ENCODE peak calls at places on chromosomes 2 and 18, in six cellular contexts. One of them, this sample, is unnamed.

GRCh38 chr2:145029885-145030284 is 510.0 kb upstream of the ZEB2 start:
- DNase-seq in heart left ventricle: no peak
- DNase-seq in IMR-90: no peak
- DNase-seq in tibial nerve: no peak
- DNase-seq in ovary: no peak
- DNase-seq in uterus: no peak
- DNase-seq in this sample: no peak

GRCh38 chr2:105746177-105747080 is 1.7 kb downstream of the NCK2 start:
- DNase-seq in heart left ventricle: peak; percentile 46
- DNase-seq in IMR-90: no peak
- DNase-seq in tibial nerve: peak; percentile 38
- DNase-seq in ovary: peak; percentile 40
- DNase-seq in uterus: peak; percentile 27
- DNase-seq in this sample: no peak

GRCh38 chr18:50159654-50160046 is 35.3 kb downstream of the MYO5B start:
- DNase-seq in heart left ventricle: no peak
- DNase-seq in IMR-90: no peak
- DNase-seq in tibial nerve: no peak
- DNase-seq in ovary: no peak
- DNase-seq in uterus: no peak
- DNase-seq in this sample: no peak

GRCh38 chr2:238774980-238775509 is 72.8 kb upstream of the TWIST2 start:
- DNase-seq in heart left ventricle: no peak
- DNase-seq in IMR-90: no peak
- DNase-seq in tibial nerve: no peak
- DNase-seq in ovary: no peak
- DNase-seq in uterus: no peak
- DNase-seq in this sample: no peak

GRCh38 chr2:177708106-177708505 is 315.5 kb downstream of the AGPS start:
- DNase-seq in heart left ventricle: no peak
- DNase-seq in IMR-90: no peak
- DNase-seq in tibial nerve: no peak
- DNase-seq in ovary: no peak
- DNase-seq in uterus: no peak
- DNase-seq in this sample: no peak

GRCh38 chr18:11808001-11808855 is 43.0 kb upstream of the CHMP1B start:
- DNase-seq in heart left ventricle: no peak
- DNase-seq in IMR-90: peak; percentile 64
- DNase-seq in tibial nerve: no peak
- DNase-seq in ovary: no peak
- DNase-seq in uterus: no peak
- DNase-seq in this sample: no peak

GRCh38 chr2:113305146-113305545 is 26.4 kb upstream of the PAX8 start:
- DNase-seq in heart left ventricle: no peak
- DNase-seq in IMR-90: no peak
- DNase-seq in tibial nerve: no peak
- DNase-seq in ovary: no peak
- DNase-seq in uterus: no peak
- DNase-seq in this sample: no peak

GRCh38 chr2:176002684-176003225 is 688 bp upstream of the LNPK start:
- DNase-seq in heart left ventricle: peak; percentile 37
- DNase-seq in IMR-90: peak; percentile 27
- DNase-seq in tibial nerve: no peak
- DNase-seq in ovary: no peak
- DNase-seq in uterus: no peak
- DNase-seq in this sample: peak; percentile 79

GRCh38 chr18:3712485-3712884 is 262.5 kb downstream of the TGIF1 start:
- DNase-seq in heart left ventricle: no peak
- DNase-seq in IMR-90: no peak
- DNase-seq in tibial nerve: no peak
- DNase-seq in ovary: no peak
- DNase-seq in uterus: no peak
- DNase-seq in this sample: no peak

GRCh38 chr2:97995026-97995733 is 568 bp downstream of the TMEM131 start:
- DNase-seq in heart left ventricle: peak; percentile 54
- DNase-seq in IMR-90: peak; percentile 17
- DNase-seq in tibial nerve: peak; percentile 15
- DNase-seq in ovary: peak; percentile 45
- DNase-seq in uterus: peak; percentile 36
- DNase-seq in this sample: peak; percentile 82

GRCh38 chr2:99450199-99450598 is 39.6 kb downstream of the REV1 start:
- DNase-seq in heart left ventricle: no peak
- DNase-seq in IMR-90: no peak
- DNase-seq in tibial nerve: no peak
- DNase-seq in ovary: no peak
- DNase-seq in uterus: no peak
- DNase-seq in this sample: no peak

GRCh38 chr2:152421521-152422367 is 86.8 kb downstream of the FMNL2 start:
- DNase-seq in heart left ventricle: peak; percentile 37
- DNase-seq in IMR-90: peak; percentile 99
- DNase-seq in tibial nerve: no peak
- DNase-seq in ovary: no peak
- DNase-seq in uterus: peak; percentile 32
- DNase-seq in this sample: peak; percentile 51

GRCh38 chr2:152618188-152618564 is 99.1 kb downstream of the PRPF40A start:
- DNase-seq in heart left ventricle: no peak
- DNase-seq in IMR-90: no peak
- DNase-seq in tibial nerve: no peak
- DNase-seq in ovary: no peak
- DNase-seq in uterus: no peak
- DNase-seq in this sample: no peak

GRCh38 chr2:118847447-118848172 is at the start of gene EN1:
- DNase-seq in heart left ventricle: no peak
- DNase-seq in IMR-90: peak; percentile 8
- DNase-seq in tibial nerve: no peak
- DNase-seq in ovary: no peak
- DNase-seq in uterus: no peak
- DNase-seq in this sample: no peak

GRCh38 chr18:34094148-34094547 is 130.6 kb downstream of the NOL4 start:
- DNase-seq in heart left ventricle: no peak
- DNase-seq in IMR-90: no peak
- DNase-seq in tibial nerve: no peak
- DNase-seq in ovary: no peak
- DNase-seq in uterus: no peak
- DNase-seq in this sample: no peak

GRCh38 chr2:104518256-104518655 is 335.7 kb upstream of the POU3F3 start:
- DNase-seq in heart left ventricle: no peak
- DNase-seq in IMR-90: no peak
- DNase-seq in tibial nerve: no peak
- DNase-seq in ovary: no peak
- DNase-seq in uterus: no peak
- DNase-seq in this sample: no peak

GRCh38 chr18:48053881-48054586 is 123.6 kb upstream of the SMAD2 start:
- DNase-seq in heart left ventricle: no peak
- DNase-seq in IMR-90: no peak
- DNase-seq in tibial nerve: no peak
- DNase-seq in ovary: no peak
- DNase-seq in uterus: no peak
- DNase-seq in this sample: no peak

DNA sequence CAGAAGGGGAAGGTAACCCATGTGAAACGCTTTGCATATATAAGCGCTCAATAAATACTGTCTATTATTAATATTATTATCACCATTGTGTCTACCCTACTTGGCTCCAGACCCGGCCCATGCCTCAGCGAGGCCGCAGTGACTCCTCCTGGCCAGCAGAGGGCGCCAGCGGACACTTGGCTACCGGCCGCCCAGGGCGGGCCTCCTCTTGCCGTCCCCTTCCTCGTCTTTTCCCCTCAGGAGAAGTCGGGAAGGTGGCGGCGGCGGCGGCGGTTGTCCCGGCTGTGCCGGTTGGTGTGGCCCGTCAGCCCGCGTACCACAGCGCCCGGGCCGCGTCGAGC is at the start of gene AGFG1:
- DNase-seq in heart left ventricle: peak; percentile 84
- DNase-seq in IMR-90: peak; percentile 67
- DNase-seq in tibial nerve: peak; percentile 68
- DNase-seq in ovary: peak; percentile 83
- DNase-seq in uterus: peak; percentile 85
- DNase-seq in this sample: peak; percentile 84
- TF ChIP-seq POLR2A in heart left ventricle: peak; percentile 65
- TF ChIP-seq POLR2A in IMR-90: peak; percentile 81
- TF ChIP-seq POLR2A in tibial nerve: no peak
- TF ChIP-seq POLR2A in ovary: peak; percentile 45
- TF ChIP-seq POLR2A in uterus: peak; percentile 41
- TF ChIP-seq POLR2A in this sample: peak; percentile 36

GRCh38 chr2:49108436-49108835 is 45.9 kb downstream of the FSHR start:
- DNase-seq in heart left ventricle: no peak
- DNase-seq in IMR-90: no peak
- DNase-seq in tibial nerve: no peak
- DNase-seq in ovary: no peak
- DNase-seq in uterus: no peak
- DNase-seq in this sample: no peak

GRCh38 chr2:49108851-49109250 is 45.5 kb downstream of the FSHR start:
- DNase-seq in heart left ventricle: no peak
- DNase-seq in IMR-90: no peak
- DNase-seq in tibial nerve: no peak
- DNase-seq in ovary: no peak
- DNase-seq in uterus: no peak
- DNase-seq in this sample: no peak

GRCh38 chr2:49113046-49113445 is 41.3 kb downstream of the FSHR start:
- DNase-seq in heart left ventricle: no peak
- DNase-seq in IMR-90: no peak
- DNase-seq in tibial nerve: no peak
- DNase-seq in ovary: no peak
- DNase-seq in uterus: no peak
- DNase-seq in this sample: no peak

GRCh38 chr2:49105506-49105905 is 48.8 kb downstream of the FSHR start:
- DNase-seq in heart left ventricle: no peak
- DNase-seq in IMR-90: no peak
- DNase-seq in tibial nerve: no peak
- DNase-seq in ovary: no peak
- DNase-seq in uterus: no peak
- DNase-seq in this sample: no peak

GRCh38 chr2:49110571-49111315 is 43.6 kb downstream of the FSHR start:
- DNase-seq in heart left ventricle: no peak
- DNase-seq in IMR-90: no peak
- DNase-seq in tibial nerve: no peak
- DNase-seq in ovary: no peak
- DNase-seq in uterus: no peak
- DNase-seq in this sample: no peak
- TF ChIP-seq POLR2A in heart left ventricle: no peak
- TF ChIP-seq POLR2A in IMR-90: no peak
- TF ChIP-seq POLR2A in tibial nerve: no peak
- TF ChIP-seq POLR2A in ovary: no peak
- TF ChIP-seq POLR2A in uterus: no peak
- TF ChIP-seq POLR2A in this sample: no peak

DNA sequence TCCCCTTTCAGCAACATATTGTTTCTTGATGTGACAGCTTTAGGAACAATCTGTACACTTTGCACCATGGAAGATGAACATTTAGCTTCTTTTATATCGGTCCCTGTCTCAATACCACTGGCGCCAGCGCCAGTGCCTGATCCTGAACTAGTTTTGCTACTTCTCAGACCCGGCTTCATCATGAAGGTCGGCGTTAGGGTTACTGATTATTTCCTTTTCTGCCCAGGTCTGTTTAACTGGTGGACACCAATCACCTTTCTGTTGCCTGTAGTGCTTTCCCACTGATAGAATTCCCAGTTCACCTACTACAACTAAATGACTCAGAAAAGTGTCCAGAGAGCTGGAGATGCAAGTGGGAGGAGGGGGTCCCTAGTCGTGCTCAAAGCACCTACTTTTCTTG is 99.5 kb downstream of the MYCN start:
- DNase-seq in heart left ventricle: no peak
- DNase-seq in IMR-90: no peak
- DNase-seq in tibial nerve: no peak
- DNase-seq in ovary: no peak
- DNase-seq in uterus: no peak
- DNase-seq in this sample: no peak
- TF ChIP-seq POLR2A in heart left ventricle: no peak
- TF ChIP-seq POLR2A in IMR-90: no peak
- TF ChIP-seq POLR2A in tibial nerve: no peak
- TF ChIP-seq POLR2A in ovary: no peak
- TF ChIP-seq POLR2A in uterus: no peak
- TF ChIP-seq POLR2A in this sample: no peak

DNA sequence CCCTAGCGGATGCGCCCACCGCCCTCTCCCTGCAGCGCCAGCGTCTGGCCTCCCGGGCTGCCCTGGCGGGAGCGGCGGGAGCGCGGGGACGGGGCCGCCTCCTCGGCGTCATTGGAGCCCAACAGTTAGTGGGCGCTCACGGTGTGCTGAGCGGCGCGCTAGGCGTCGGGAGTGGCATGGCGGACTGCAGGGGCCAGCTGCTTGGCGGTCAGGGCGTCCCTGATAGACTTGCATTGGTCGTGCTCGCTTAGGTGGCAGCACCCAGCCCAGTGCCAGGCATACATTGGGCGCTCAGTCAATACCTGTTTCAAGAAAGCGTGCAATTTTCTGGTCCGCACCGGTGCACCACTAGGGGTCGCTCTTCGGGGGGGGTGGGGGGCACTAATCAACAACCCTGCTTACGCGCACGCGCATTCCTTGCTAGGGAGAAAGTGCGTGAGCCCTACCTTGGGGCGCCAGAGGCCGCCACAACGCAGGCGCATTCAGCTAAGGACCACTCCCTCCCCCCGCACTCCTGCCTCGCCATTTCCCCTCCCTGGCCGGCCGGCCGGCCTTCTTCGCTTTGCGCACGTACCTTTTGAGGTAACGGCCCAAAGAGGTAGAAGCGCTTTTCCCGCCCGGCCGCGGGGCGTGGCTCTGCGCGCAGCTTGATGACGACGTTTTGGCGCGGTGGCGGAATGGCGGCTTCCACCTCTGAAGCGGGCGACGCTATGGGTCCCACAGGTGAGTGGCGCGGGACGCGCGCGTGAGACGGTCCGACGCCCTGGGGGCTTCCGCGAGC is 411 bp upstream of the MZT2A start:
- DNase-seq in heart left ventricle: peak; percentile 93
- DNase-seq in IMR-90: peak; percentile 90
- DNase-seq in tibial nerve: peak; percentile 78
- DNase-seq in ovary: peak; percentile 95
- DNase-seq in uterus: peak; percentile 87
- DNase-seq in this sample: peak; percentile 97
- TF ChIP-seq POLR2A in heart left ventricle: peak; percentile 59
- TF ChIP-seq POLR2A in IMR-90: no peak
- TF ChIP-seq POLR2A in tibial nerve: no peak
- TF ChIP-seq POLR2A in ovary: peak; percentile 39
- TF ChIP-seq POLR2A in uterus: peak; percentile 38
- TF ChIP-seq POLR2A in this sample: peak; percentile 73

GRCh38 chr2:218658671-218659257 is 659 bp downstream of the ZNF142 start:
- DNase-seq in heart left ventricle: no peak
- DNase-seq in IMR-90: peak; percentile 38
- DNase-seq in tibial nerve: no peak
- DNase-seq in ovary: no peak
- DNase-seq in uterus: no peak
- DNase-seq in this sample: peak; percentile 66

GRCh38 chr2:218662377-218662776 is 2.9 kb downstream of the BCS1L start:
- DNase-seq in heart left ventricle: no peak
- DNase-seq in IMR-90: no peak
- DNase-seq in tibial nerve: no peak
- DNase-seq in ovary: no peak
- DNase-seq in uterus: no peak
- DNase-seq in this sample: no peak

GRCh38 chr2:218659988-218660358 is 490 bp downstream of the BCS1L start:
- DNase-seq in heart left ventricle: no peak
- DNase-seq in IMR-90: no peak
- DNase-seq in tibial nerve: no peak
- DNase-seq in ovary: no peak
- DNase-seq in uterus: no peak
- DNase-seq in this sample: no peak

GRCh38 chr2:218662827-218663226 is 3.3 kb downstream of the BCS1L start:
- DNase-seq in heart left ventricle: no peak
- DNase-seq in IMR-90: no peak
- DNase-seq in tibial nerve: no peak
- DNase-seq in ovary: no peak
- DNase-seq in uterus: no peak
- DNase-seq in this sample: no peak

GRCh38 chr2:218659258-218659987 is at the start of the genes BCS1L and ZNF142:
- DNase-seq in heart left ventricle: peak; percentile 94
- DNase-seq in IMR-90: peak; percentile 76
- DNase-seq in tibial nerve: peak; percentile 82
- DNase-seq in ovary: peak; percentile 83
- DNase-seq in uterus: peak; percentile 91
- DNase-seq in this sample: peak; percentile 90
- TF ChIP-seq POLR2A in heart left ventricle: peak; percentile 81
- TF ChIP-seq POLR2A in IMR-90: no peak
- TF ChIP-seq POLR2A in tibial nerve: peak; percentile 18
- TF ChIP-seq POLR2A in ovary: no peak
- TF ChIP-seq POLR2A in uterus: peak; percentile 17
- TF ChIP-seq POLR2A in this sample: peak; percentile 78

This sample was measured in erythroblast.